ENCODE peak calls at places on chromosomes 11 and 22, in four cellular contexts. F is HepG2, N is K562, D is H1. G is an unnamed sample.
A peak's percentile ranks its signal among the peaks of the same experiment; 100 is the strongest.

GRCh38 chr11:107931206-107931605 is 3.0 kb downstream of the RAB39A start:
- DNase-seq in F (no peak), N (no peak), D (no peak), G (no peak)

GRCh38 chr22:37079668-37080171 is 28.2 kb downstream of the KCTD17 start:
- DNase-seq in F (no peak), N (no peak), D (no peak), G (no peak)

GRCh38 chr22:39185601-39186012 is 33.1 kb upstream of the CBX7 start:
- DNase-seq in F (peak; percentile 50), N (peak; percentile 44), D (no peak), G (no peak)

GRCh38 chr11:116895053-116895757 is 57.8 kb upstream of the APOA1 start:
- DNase-seq in F (no peak), N (peak; percentile 44), D (peak; percentile 38), G (no peak)

GRCh38 chr11:72023335-72023734 is 24.6 kb downstream of the IL18BP start:
- DNase-seq in F (no peak), N (no peak), D (no peak), G (no peak)

GRCh38 chr11:101993172-101993571 is 54.1 kb upstream of the CFAP300 start:
- DNase-seq in F (no peak), N (no peak), D (no peak), G (no peak)

GRCh38 chr22:38312261-38312800 is 4.9 kb downstream of the CSNK1E start:
- DNase-seq in F (no peak), N (no peak), D (no peak), G (no peak)

GRCh38 chr11:124402326-124402922 is 3.6 kb upstream of the OR8B3 start:
- DNase-seq in F (peak; percentile 56), N (peak; percentile 67), D (peak; percentile 31), G (no peak)

GRCh38 chr11:89498845-89499448 is 7.8 kb upstream of the NOX4 start:
- DNase-seq in F (peak; percentile 8), N (peak; percentile 11), D (no peak), G (no peak)

GRCh38 chr11:36070215-36070976 is 126.5 kb downstream of the LDLRAD3 start:
- DNase-seq in F (no peak), N (no peak), D (peak; percentile 17), G (no peak)

GRCh38 chr11:66595245-66595904 is 2.4 kb downstream of the CCS start:
- DNase-seq in F (no peak), N (peak; percentile 35), D (no peak), G (peak; percentile 37)

GRCh38 chr11:20723366-20723765 is 54.0 kb downstream of the NELL1 start:
- DNase-seq in F (no peak), N (no peak), D (no peak), G (no peak)

GRCh38 chr22:20750461-20751184 is 23.3 kb upstream of the SERPIND1 start:
- DNase-seq in F (no peak), N (peak; percentile 70), D (no peak), G (peak; percentile 59)

GRCh38 chr11:28169816-28170215 is 61.6 kb downstream of the METTL15 start:
- DNase-seq in F (no peak), N (no peak), D (no peak), G (no peak)

GRCh38 chr11:31827458-31828206 is 16.5 kb upstream of the PAX6 start:
- DNase-seq in F (no peak), N (no peak), D (no peak), G (no peak)

GRCh38 chr11:114478768-114479167 is 39.5 kb downstream of the REXO2 start:
- DNase-seq in F (peak; percentile 34), N (no peak), D (no peak), G (no peak)

GRCh38 chr11:117989351-117990102 is 3.3 kb downstream of the IL10RA start:
- DNase-seq in F (no peak), N (no peak), D (no peak), G (no peak)

GRCh38 chr11:74849525-74850391 is 99.1 kb downstream of the XRRA1 start:
- DNase-seq in F (peak; percentile 95), N (no peak), D (peak; percentile 65), G (no peak)

GRCh38 chr22:39517470-39517869 is 2.9 kb upstream of the ATF4 start:
- DNase-seq in F (no peak), N (no peak), D (no peak), G (no peak)

GRCh38 chr11:115637842-115638241 is 133.6 kb upstream of the CADM1 start:
- DNase-seq in F (no peak), N (no peak), D (no peak), G (no peak)

GRCh38 chr11:76621866-76622265 is 48.7 kb downstream of the LRRC32 start:
- DNase-seq in F (no peak), N (no peak), D (no peak), G (no peak)

GRCh38 chr22:36334838-36335603 is 52.7 kb downstream of the MYH9 start:
- DNase-seq in F (no peak), N (peak; percentile 55), D (no peak), G (no peak)

GRCh38 chr22:29109853-29110252 is 37.0 kb downstream of the KREMEN1 start:
- DNase-seq in F (no peak), N (no peak), D (no peak), G (no peak)

GRCh38 chr22:19626042-19626560 is 88.2 kb upstream of the SEPTIN5 start:
- DNase-seq in F (no peak), N (no peak), D (no peak), G (no peak)

GRCh38 chr11:1077033-1077416 is 2.4 kb downstream of the MUC2 start:
- DNase-seq in F (no peak), N (no peak), D (no peak), G (no peak)

GRCh38 chr22:19179472-19180048 is 1.0 kb upstream of the SLC25A1 start:
- DNase-seq in F (peak; percentile 66), N (peak; percentile 95), D (peak; percentile 73), G (peak; percentile 28)

GRCh38 chr22:43404673-43405385 is 7.0 kb upstream of the MPPED1 start:
- DNase-seq in F (no peak), N (no peak), D (no peak), G (no peak)

GRCh38 chr11:63906087-63906486 is 10.9 kb downstream of the RCOR2 start:
- DNase-seq in F (no peak), N (no peak), D (no peak), G (no peak)

GRCh38 chr11:30196400-30197206 is 34.2 kb upstream of the FSHB start:
- DNase-seq in F (peak; percentile 25), N (peak; percentile 36), D (peak; percentile 49), G (no peak)

GRCh38 chr11:64602466-64603070 is 11.5 kb downstream of the SLC22A12 start:
- DNase-seq in F (no peak), N (no peak), D (no peak), G (no peak)

GRCh38 chr11:63866211-63866610 is 27.3 kb downstream of the MARK2 start:
- DNase-seq in F (no peak), N (no peak), D (no peak), G (peak; percentile 86)

GRCh38 chr11:34648036-34648435 is 27.1 kb downstream of the EHF start:
- DNase-seq in F (no peak), N (no peak), D (no peak), G (no peak)
- TF ChIP-seq HDAC2 in F (no peak), N (no peak), D (no peak), G (no peak)

GRCh38 chr11:84721561-84721961 is 905.6 kb downstream of the DLG2 start:
- DNase-seq in F (no peak), N (no peak), D (no peak), G (no peak)

GRCh38 chr11:84722583-84723108 is 904.5 kb downstream of the DLG2 start:
- DNase-seq in F (no peak), N (no peak), D (no peak), G (no peak)

GRCh38 chr11:84714316-84714780 is 912.8 kb downstream of the DLG2 start:
- DNase-seq in F (peak; percentile 58), N (peak; percentile 16), D (no peak), G (no peak)

GRCh38 chr11:84720706-84721402 is 906.3 kb downstream of the DLG2 start:
- DNase-seq in F (no peak), N (no peak), D (no peak), G (no peak)

DNA sequence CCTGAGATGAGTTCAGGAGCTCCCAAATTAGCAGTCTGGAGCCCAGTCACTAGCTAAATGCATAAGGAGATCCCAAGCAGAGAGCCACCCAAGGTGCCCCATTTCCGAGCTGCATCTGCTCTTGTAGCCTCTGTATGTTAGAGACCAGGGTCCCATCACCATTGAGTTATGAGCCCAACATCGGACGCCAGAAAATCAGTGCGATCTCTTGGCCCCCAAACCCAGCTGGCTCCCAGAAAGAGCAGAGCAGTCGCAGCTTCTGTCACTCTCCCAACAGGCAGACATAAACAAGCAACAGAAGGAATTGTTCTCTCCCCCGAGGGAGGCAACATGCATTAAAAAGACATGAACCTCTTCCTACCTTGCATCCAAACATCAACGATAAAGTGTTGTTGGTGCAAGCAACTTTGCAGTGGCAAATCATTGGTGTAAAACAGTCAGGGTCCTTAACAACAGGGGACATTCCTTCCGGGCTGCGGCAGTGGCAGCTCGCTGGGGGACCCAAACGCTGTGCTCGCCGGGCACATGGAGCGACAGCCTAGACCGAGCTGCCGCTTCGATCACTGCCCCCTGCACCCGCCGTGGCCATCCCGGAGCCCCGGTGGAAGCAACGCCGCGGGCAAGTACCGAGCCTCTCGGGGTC is 907.1 kb downstream of the DLG2 start:
- DNase-seq in F (no peak), N (no peak), D (no peak), G (no peak)
- TF ChIP-seq SIN3A in F (no peak), N (no peak), D (no peak), G (no peak)

GRCh38 chr22:33561149-33561807 is 359.0 kb downstream of the LARGE1 start:
- DNase-seq in F (peak; percentile 53), N (no peak), D (no peak), G (no peak)

GRCh38 chr22:33562484-33562883 is 357.8 kb downstream of the LARGE1 start:
- DNase-seq in F (no peak), N (no peak), D (no peak), G (no peak)

GRCh38 chr22:33565580-33565995 is 354.7 kb downstream of the LARGE1 start:
- DNase-seq in F (no peak), N (no peak), D (no peak), G (no peak)

GRCh38 chr22:33564683-33565082 is 355.6 kb downstream of the LARGE1 start:
- DNase-seq in F (no peak), N (no peak), D (no peak), G (no peak)

DNA sequence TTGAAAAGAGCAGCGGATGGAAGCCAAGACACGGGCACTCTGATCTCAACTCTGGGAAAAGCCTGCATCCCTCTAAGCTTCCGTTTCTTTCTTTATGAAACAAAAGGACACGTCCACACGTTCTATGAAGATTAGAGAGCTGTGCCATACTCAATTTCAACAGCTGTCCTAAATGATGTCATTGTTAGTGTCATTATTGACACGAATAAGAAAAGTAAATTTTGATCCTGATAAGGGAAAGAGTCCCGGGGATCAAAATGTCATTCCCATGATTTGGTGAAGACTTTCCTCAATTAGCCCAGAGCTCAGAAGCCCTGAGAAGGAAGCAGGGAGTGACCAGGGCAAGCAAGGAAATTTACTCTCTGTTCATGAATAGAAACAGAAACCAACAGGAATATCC is 356.7 kb downstream of the LARGE1 start:
- DNase-seq in F (no peak), N (no peak), D (no peak), G (no peak)
- H3K4me2 ChIP-seq in F (no peak overlapping the region), N (no peak overlapping the region), D (no peak overlapping the region), G (no peak overlapping the region)

GRCh38 chr11:57493507-57494503 is 21.7 kb downstream of the SLC43A1 start:
- DNase-seq in F (peak; percentile 73), N (peak; percentile 69), D (peak; percentile 88), G (no peak)

GRCh38 chr11:57490456-57491248 is 24.9 kb downstream of the SLC43A1 start:
- DNase-seq in F (no peak), N (no peak), D (no peak), G (no peak)

GRCh38 chr11:57487021-57487778 is 26.9 kb downstream of the RTN4RL2 start:
- DNase-seq in F (no peak), N (no peak), D (no peak), G (no peak)

GRCh38 chr11:57487920-57488319 is 27.6 kb downstream of the SLC43A1 start:
- DNase-seq in F (no peak), N (no peak), D (no peak), G (no peak)

GRCh38 chr11:57491371-57492061 is 24.0 kb downstream of the SLC43A1 start:
- DNase-seq in F (peak; percentile 38), N (peak; percentile 71), D (no peak), G (no peak)
- TF ChIP-seq HDAC2 in F (no peak), N (no peak), D (no peak), G (no peak)

G was measured in GM12878.